ENCODE peak calls at places on chromosomes 5 and 9, in seven cellular contexts. One of them, this sample, is unnamed.
A peak's percentile ranks its signal among the peaks of the same experiment; 100 is the strongest.

GRCh38 chr9:132631685-132632084 is 38.1 kb downstream of the DDX31 start:
- DNase-seq in COLO829: no peak
- DNase-seq in breast epithelium: no peak
- DNase-seq in foreskin fibroblast: no peak
- DNase-seq in colonic mucosa: no peak
- DNase-seq in kidney: no peak
- DNase-seq in CD8-positive, alpha-beta T cell: no peak
- DNase-seq in this sample: no peak

GRCh38 chr9:137049544-137050449 is 3.8 kb upstream of the NPDC1 start:
- DNase-seq in COLO829: peak; percentile 59
- DNase-seq in breast epithelium: no peak
- DNase-seq in foreskin fibroblast: peak; percentile 76
- DNase-seq in colonic mucosa: peak; percentile 77
- DNase-seq in kidney: no peak
- DNase-seq in CD8-positive, alpha-beta T cell: peak; percentile 40
- DNase-seq in this sample: no peak

GRCh38 chr5:152595327-152595890 is 190.3 kb upstream of the NMUR2 start:
- DNase-seq in COLO829: no peak
- DNase-seq in breast epithelium: no peak
- DNase-seq in foreskin fibroblast: no peak
- DNase-seq in colonic mucosa: no peak
- DNase-seq in kidney: no peak
- DNase-seq in CD8-positive, alpha-beta T cell: no peak
- DNase-seq in this sample: no peak

GRCh38 chr5:134132372-134133212 is 18.1 kb downstream of the TCF7 start:
- DNase-seq in COLO829: no peak
- DNase-seq in breast epithelium: no peak
- DNase-seq in foreskin fibroblast: no peak
- DNase-seq in colonic mucosa: no peak
- DNase-seq in kidney: peak; percentile 59
- DNase-seq in CD8-positive, alpha-beta T cell: peak; percentile 78
- DNase-seq in this sample: no peak

GRCh38 chr5:124027441-124027840 is 515.5 kb downstream of the CSNK1G3 start:
- DNase-seq in COLO829: no peak
- DNase-seq in breast epithelium: no peak
- DNase-seq in foreskin fibroblast: no peak
- DNase-seq in colonic mucosa: no peak
- DNase-seq in kidney: no peak
- DNase-seq in CD8-positive, alpha-beta T cell: no peak
- DNase-seq in this sample: no peak

GRCh38 chr5:123835421-123835820 is 323.4 kb downstream of the CSNK1G3 start:
- DNase-seq in COLO829: peak; percentile 56
- DNase-seq in breast epithelium: no peak
- DNase-seq in foreskin fibroblast: no peak
- DNase-seq in colonic mucosa: no peak
- DNase-seq in kidney: no peak
- DNase-seq in CD8-positive, alpha-beta T cell: no peak
- DNase-seq in this sample: no peak

GRCh38 chr5:158910782-158911692 is 188.7 kb downstream of the EBF1 start:
- DNase-seq in COLO829: no peak
- DNase-seq in breast epithelium: no peak
- DNase-seq in foreskin fibroblast: peak; percentile 55
- DNase-seq in colonic mucosa: no peak
- DNase-seq in kidney: no peak
- DNase-seq in CD8-positive, alpha-beta T cell: no peak
- DNase-seq in this sample: no peak

GRCh38 chr9:126327016-126327749 is 554 bp downstream of the MVB12B start:
- DNase-seq in COLO829: no peak
- DNase-seq in breast epithelium: no peak
- DNase-seq in foreskin fibroblast: peak; percentile 10
- DNase-seq in colonic mucosa: peak; percentile 28
- DNase-seq in kidney: peak; percentile 76
- DNase-seq in CD8-positive, alpha-beta T cell: no peak
- DNase-seq in this sample: no peak

GRCh38 chr5:54703091-54703490 is 185.5 kb downstream of the SNX18 start:
- DNase-seq in COLO829: no peak
- DNase-seq in breast epithelium: no peak
- DNase-seq in foreskin fibroblast: peak; percentile 91
- DNase-seq in colonic mucosa: peak; percentile 43
- DNase-seq in kidney: peak; percentile 66
- DNase-seq in CD8-positive, alpha-beta T cell: no peak
- DNase-seq in this sample: peak; percentile 88

GRCh38 chr5:103262422-103262871 is 3.9 kb downstream of the MACIR start:
- DNase-seq in COLO829: no peak
- DNase-seq in breast epithelium: no peak
- DNase-seq in foreskin fibroblast: peak; percentile 18
- DNase-seq in colonic mucosa: no peak
- DNase-seq in kidney: no peak
- DNase-seq in CD8-positive, alpha-beta T cell: no peak
- DNase-seq in this sample: no peak

GRCh38 chr9:105004466-105005090 is 76.6 kb upstream of the ABCA1 start:
- DNase-seq in COLO829: no peak
- DNase-seq in breast epithelium: no peak
- DNase-seq in foreskin fibroblast: no peak
- DNase-seq in colonic mucosa: no peak
- DNase-seq in kidney: no peak
- DNase-seq in CD8-positive, alpha-beta T cell: no peak
- DNase-seq in this sample: no peak

GRCh38 chr5:103513696-103514095 is 48.9 kb downstream of the NUDT12 start:
- DNase-seq in COLO829: no peak
- DNase-seq in breast epithelium: no peak
- DNase-seq in foreskin fibroblast: no peak
- DNase-seq in colonic mucosa: no peak
- DNase-seq in kidney: no peak
- DNase-seq in CD8-positive, alpha-beta T cell: no peak
- DNase-seq in this sample: no peak

GRCh38 chr9:131496844-131497425 is 5.8 kb upstream of the POMT1 start:
- DNase-seq in COLO829: no peak
- DNase-seq in breast epithelium: no peak
- DNase-seq in foreskin fibroblast: no peak
- DNase-seq in colonic mucosa: peak; percentile 42
- DNase-seq in kidney: no peak
- DNase-seq in CD8-positive, alpha-beta T cell: no peak
- DNase-seq in this sample: no peak

GRCh38 chr5:27144456-27144855 is 106.1 kb upstream of the CDH9 start:
- DNase-seq in COLO829: no peak
- DNase-seq in breast epithelium: no peak
- DNase-seq in foreskin fibroblast: no peak
- DNase-seq in colonic mucosa: no peak
- DNase-seq in kidney: no peak
- DNase-seq in CD8-positive, alpha-beta T cell: no peak
- DNase-seq in this sample: no peak

GRCh38 chr9:127589955-127590370 is 22.1 kb upstream of the STXBP1 start:
- DNase-seq in COLO829: peak; percentile 83
- DNase-seq in breast epithelium: no peak
- DNase-seq in foreskin fibroblast: peak; percentile 85
- DNase-seq in colonic mucosa: peak; percentile 82
- DNase-seq in kidney: peak; percentile 65
- DNase-seq in CD8-positive, alpha-beta T cell: no peak
- DNase-seq in this sample: peak; percentile 82

GRCh38 chr9:121860744-121861143 is 209.3 kb downstream of the DAB2IP start:
- DNase-seq in COLO829: no peak
- DNase-seq in breast epithelium: peak; percentile 80
- DNase-seq in foreskin fibroblast: peak; percentile 90
- DNase-seq in colonic mucosa: no peak
- DNase-seq in kidney: no peak
- DNase-seq in CD8-positive, alpha-beta T cell: no peak
- DNase-seq in this sample: no peak

GRCh38 chr5:73135429-73136276 is 15.3 kb downstream of the TMEM171 start:
- DNase-seq in COLO829: no peak
- DNase-seq in breast epithelium: no peak
- DNase-seq in foreskin fibroblast: peak; percentile 46
- DNase-seq in colonic mucosa: no peak
- DNase-seq in kidney: no peak
- DNase-seq in CD8-positive, alpha-beta T cell: no peak
- DNase-seq in this sample: peak; percentile 28

GRCh38 chr9:35859310-35859994 is 10.7 kb downstream of the OR13J1 start:
- DNase-seq in COLO829: no peak
- DNase-seq in breast epithelium: no peak
- DNase-seq in foreskin fibroblast: peak; percentile 75
- DNase-seq in colonic mucosa: no peak
- DNase-seq in kidney: no peak
- DNase-seq in CD8-positive, alpha-beta T cell: no peak
- DNase-seq in this sample: no peak

GRCh38 chr9:127029548-127029947 is 92.9 kb downstream of the ANGPTL2 start:
- DNase-seq in COLO829: no peak
- DNase-seq in breast epithelium: no peak
- DNase-seq in foreskin fibroblast: no peak
- DNase-seq in colonic mucosa: no peak
- DNase-seq in kidney: no peak
- DNase-seq in CD8-positive, alpha-beta T cell: no peak
- DNase-seq in this sample: no peak

GRCh38 chr9:133113163-133113927 is 7.7 kb downstream of the RALGDS start:
- DNase-seq in COLO829: no peak
- DNase-seq in breast epithelium: no peak
- DNase-seq in foreskin fibroblast: peak; percentile 59
- DNase-seq in colonic mucosa: no peak
- DNase-seq in kidney: peak; percentile 87
- DNase-seq in CD8-positive, alpha-beta T cell: no peak
- DNase-seq in this sample: peak; percentile 75

GRCh38 chr5:2023196-2023595 is 140.5 kb upstream of the IRX4 start:
- DNase-seq in COLO829: no peak
- DNase-seq in breast epithelium: no peak
- DNase-seq in foreskin fibroblast: no peak
- DNase-seq in colonic mucosa: no peak
- DNase-seq in kidney: no peak
- DNase-seq in CD8-positive, alpha-beta T cell: no peak
- DNase-seq in this sample: no peak

GRCh38 chr5:6791031-6791577 is 77.9 kb downstream of the TENT4A start:
- DNase-seq in COLO829: no peak
- DNase-seq in breast epithelium: no peak
- DNase-seq in foreskin fibroblast: no peak
- DNase-seq in colonic mucosa: no peak
- DNase-seq in kidney: no peak
- DNase-seq in CD8-positive, alpha-beta T cell: no peak
- DNase-seq in this sample: no peak

GRCh38 chr5:111776903-111777302 is 19.9 kb upstream of the NREP start:
- DNase-seq in COLO829: no peak
- DNase-seq in breast epithelium: no peak
- DNase-seq in foreskin fibroblast: no peak
- DNase-seq in colonic mucosa: no peak
- DNase-seq in kidney: no peak
- DNase-seq in CD8-positive, alpha-beta T cell: no peak
- DNase-seq in this sample: no peak

GRCh38 chr5:80255425-80255751 is 460 bp downstream of the SERINC5 start:
- DNase-seq in COLO829: no peak
- DNase-seq in breast epithelium: no peak
- DNase-seq in foreskin fibroblast: peak; percentile 85
- DNase-seq in colonic mucosa: peak; percentile 77
- DNase-seq in kidney: peak; percentile 92
- DNase-seq in CD8-positive, alpha-beta T cell: peak; percentile 18
- DNase-seq in this sample: peak; percentile 86

GRCh38 chr9:136940526-136941230 is 3.9 kb downstream of the FBXW5 start:
- DNase-seq in COLO829: no peak
- DNase-seq in breast epithelium: no peak
- DNase-seq in foreskin fibroblast: no peak
- DNase-seq in colonic mucosa: no peak
- DNase-seq in kidney: peak; percentile 72
- DNase-seq in CD8-positive, alpha-beta T cell: no peak
- DNase-seq in this sample: no peak

GRCh38 chr9:105760053-105760452 is 65.7 kb downstream of the TMEM38B start:
- DNase-seq in COLO829: no peak
- DNase-seq in breast epithelium: no peak
- DNase-seq in foreskin fibroblast: peak; percentile 3
- DNase-seq in colonic mucosa: no peak
- DNase-seq in kidney: no peak
- DNase-seq in CD8-positive, alpha-beta T cell: no peak
- DNase-seq in this sample: no peak

GRCh38 chr5:16618138-16618897 is 1.5 kb upstream of the RETREG1 start:
- DNase-seq in COLO829: no peak
- DNase-seq in breast epithelium: no peak
- DNase-seq in foreskin fibroblast: no peak
- DNase-seq in colonic mucosa: peak; percentile 21
- DNase-seq in kidney: no peak
- DNase-seq in CD8-positive, alpha-beta T cell: no peak
- DNase-seq in this sample: no peak

GRCh38 chr5:150141544-150142188 is 14.0 kb downstream of the PDGFRB start:
- DNase-seq in COLO829: no peak
- DNase-seq in breast epithelium: no peak
- DNase-seq in foreskin fibroblast: peak; percentile 92
- DNase-seq in colonic mucosa: no peak
- DNase-seq in kidney: peak; percentile 75
- DNase-seq in CD8-positive, alpha-beta T cell: no peak
- DNase-seq in this sample: no peak

GRCh38 chr5:169979871-169980270 is 424 bp downstream of the INSYN2B start:
- DNase-seq in COLO829: no peak
- DNase-seq in breast epithelium: no peak
- DNase-seq in foreskin fibroblast: peak; percentile 20
- DNase-seq in colonic mucosa: no peak
- DNase-seq in kidney: no peak
- DNase-seq in CD8-positive, alpha-beta T cell: no peak
- DNase-seq in this sample: no peak

GRCh38 chr9:114006931-114007691 is 71.0 kb downstream of the AMBP start:
- DNase-seq in COLO829: no peak
- DNase-seq in breast epithelium: peak; percentile 45
- DNase-seq in foreskin fibroblast: no peak
- DNase-seq in colonic mucosa: peak; percentile 15
- DNase-seq in kidney: peak; percentile 49
- DNase-seq in CD8-positive, alpha-beta T cell: no peak
- DNase-seq in this sample: peak; percentile 58